ENCODE peak calls at places on chromosomes 2 and 18, in ten cellular contexts. W, E, T, N, H, Y, K, V, D and R are unnamed samples.

GRCh38 chr2:10325278-10326145 is 22.8 kb downstream of the HPCAL1 start:
- DNase-seq in H (no peak), K (no peak), N (no peak), E (no peak), D (no peak), W (no peak), Y (no peak), V (no peak), T (no peak), R (no peak)

GRCh38 chr2:6917761-6918421 is 679 bp downstream of the RNF144A start:
- DNase-seq in Y (no peak), V (peak), H (peak), T (peak), W (peak), N (no peak), E (no peak), K (no peak), D (no peak), R (no peak)

GRCh38 chr2:19746611-19747309 is 155.0 kb downstream of the TTC32 start:
- DNase-seq in T (no peak), K (no peak), V (no peak), H (peak), E (no peak), Y (no peak), W (no peak), D (no peak), N (no peak), R (no peak)

GRCh38 chr18:23384778-23385736 is 68.0 kb upstream of the RIOK3 start:
- DNase-seq in N (no peak), H (no peak), V (no peak), D (no peak), W (no peak), Y (no peak), K (no peak), T (no peak), E (no peak), R (no peak)

GRCh38 chr2:24833821-24834732 is 40.9 kb downstream of the CENPO start:
- DNase-seq in D (no peak), W (no peak), E (no peak), Y (no peak), T (no peak), V (no peak), H (no peak), N (no peak), K (peak), R (no peak)

GRCh38 chr2:239500915-239501630 is 100.3 kb upstream of the HDAC4 start:
- DNase-seq in N (no peak), V (no peak), H (no peak), K (no peak), Y (no peak), T (no peak), E (no peak), W (no peak), D (no peak), R (no peak)

GRCh38 chr18:57433492-57434176 is 1.5 kb upstream of the ONECUT2 start:
- DNase-seq in H (no peak), D (no peak), T (no peak), W (no peak), N (no peak), Y (no peak), E (peak), K (no peak), V (no peak), R (no peak)

GRCh38 chr2:101737478-101738240 is 40.2 kb downstream of the MAP4K4 start:
- DNase-seq in K (no peak), N (no peak), W (no peak), H (no peak), Y (no peak), T (no peak), D (no peak), V (no peak), E (no peak), R (no peak)